ENCODE peak calls at places on chromosomes 7 and 10, in nine cellular contexts. One of them, this sample, is unnamed.

GRCh38 chr7:53756946-53757345 is 721.5 kb downstream of the POM121L12 start:
- DNase-seq in transverse colon: no peak
- DNase-seq in ovary: no peak
- DNase-seq in suprapubic skin: no peak
- DNase-seq in A549: no peak
- DNase-seq in stomach: no peak
- DNase-seq in GM12878: no peak
- DNase-seq in sigmoid colon: no peak
- DNase-seq in K562: no peak
- DNase-seq in this sample: no peak

GRCh38 chr7:123355576-123356195 is 155.9 kb upstream of the SLC13A1 start:
- DNase-seq in ovary: no peak
- DNase-seq in transverse colon: no peak
- DNase-seq in GM12878: no peak
- DNase-seq in stomach: no peak
- DNase-seq in K562: no peak
- DNase-seq in A549: peak
- DNase-seq in sigmoid colon: no peak
- DNase-seq in suprapubic skin: no peak
- DNase-seq in this sample: no peak

GRCh38 chr10:43715334-43715733 is 66.7 kb upstream of the ZNF32 start:
- DNase-seq in transverse colon: no peak
- DNase-seq in K562: no peak
- DNase-seq in ovary: no peak
- DNase-seq in GM12878: no peak
- DNase-seq in suprapubic skin: no peak
- DNase-seq in sigmoid colon: no peak
- DNase-seq in stomach: no peak
- DNase-seq in A549: no peak
- DNase-seq in this sample: no peak

GRCh38 chr7:57204411-57204811 is 72.2 kb upstream of the ZNF479 start:
- DNase-seq in transverse colon: no peak
- DNase-seq in K562: no peak
- DNase-seq in stomach: peak
- DNase-seq in sigmoid colon: no peak
- DNase-seq in suprapubic skin: no peak
- DNase-seq in A549: no peak
- DNase-seq in GM12878: no peak
- DNase-seq in ovary: no peak
- DNase-seq in this sample: no peak

GRCh38 chr10:113953505-113954272 is 90.0 kb upstream of the ADRB1 start:
- DNase-seq in ovary: no peak
- DNase-seq in stomach: no peak
- DNase-seq in transverse colon: no peak
- DNase-seq in GM12878: no peak
- DNase-seq in suprapubic skin: no peak
- DNase-seq in K562: peak
- DNase-seq in sigmoid colon: no peak
- DNase-seq in A549: no peak
- DNase-seq in this sample: no peak

GRCh38 chr10:805635-806305 is 116.3 kb upstream of the DIP2C start:
- DNase-seq in GM12878: no peak
- DNase-seq in sigmoid colon: no peak
- DNase-seq in suprapubic skin: no peak
- DNase-seq in A549: no peak
- DNase-seq in transverse colon: no peak
- DNase-seq in ovary: no peak
- DNase-seq in K562: no peak
- DNase-seq in stomach: no peak
- DNase-seq in this sample: no peak

GRCh38 chr10:9951481-9952257 is 1066.0 kb upstream of the CELF2 start:
- DNase-seq in ovary: no peak
- DNase-seq in GM12878: no peak
- DNase-seq in sigmoid colon: no peak
- DNase-seq in A549: no peak
- DNase-seq in suprapubic skin: no peak
- DNase-seq in K562: no peak
- DNase-seq in stomach: no peak
- DNase-seq in transverse colon: no peak
- DNase-seq in this sample: no peak

GRCh38 chr7:919114-919442 is 35.4 kb downstream of the ADAP1 start:
- DNase-seq in transverse colon: peak
- DNase-seq in A549: no peak
- DNase-seq in sigmoid colon: peak
- DNase-seq in K562: no peak
- DNase-seq in GM12878: no peak
- DNase-seq in ovary: no peak
- DNase-seq in suprapubic skin: peak
- DNase-seq in stomach: no peak
- DNase-seq in this sample: peak

GRCh38 chr10:109996766-109997171 is 11.0 kb upstream of the ADD3 start:
- DNase-seq in transverse colon: no peak
- DNase-seq in sigmoid colon: no peak
- DNase-seq in suprapubic skin: no peak
- DNase-seq in stomach: no peak
- DNase-seq in GM12878: no peak
- DNase-seq in K562: no peak
- DNase-seq in ovary: no peak
- DNase-seq in A549: no peak
- DNase-seq in this sample: no peak

GRCh38 chr7:66246549-66247171 is 41.5 kb downstream of the TPST1 start:
- DNase-seq in K562: no peak
- DNase-seq in GM12878: no peak
- DNase-seq in A549: no peak
- DNase-seq in suprapubic skin: no peak
- DNase-seq in sigmoid colon: no peak
- DNase-seq in stomach: no peak
- DNase-seq in ovary: no peak
- DNase-seq in transverse colon: no peak
- DNase-seq in this sample: no peak

GRCh38 chr7:20331231-20331880 is 656 bp downstream of the ITGB8 start:
- DNase-seq in suprapubic skin: peak
- DNase-seq in sigmoid colon: peak
- DNase-seq in GM12878: no peak
- DNase-seq in A549: peak
- DNase-seq in K562: no peak
- DNase-seq in transverse colon: peak
- DNase-seq in stomach: peak
- DNase-seq in ovary: peak
- DNase-seq in this sample: peak

GRCh38 chr10:74855027-74855426 is 28.6 kb downstream of the KAT6B start:
- DNase-seq in sigmoid colon: peak
- DNase-seq in ovary: no peak
- DNase-seq in transverse colon: peak
- DNase-seq in A549: no peak
- DNase-seq in suprapubic skin: no peak
- DNase-seq in stomach: peak
- DNase-seq in GM12878: no peak
- DNase-seq in K562: no peak
- DNase-seq in this sample: no peak

DNA sequence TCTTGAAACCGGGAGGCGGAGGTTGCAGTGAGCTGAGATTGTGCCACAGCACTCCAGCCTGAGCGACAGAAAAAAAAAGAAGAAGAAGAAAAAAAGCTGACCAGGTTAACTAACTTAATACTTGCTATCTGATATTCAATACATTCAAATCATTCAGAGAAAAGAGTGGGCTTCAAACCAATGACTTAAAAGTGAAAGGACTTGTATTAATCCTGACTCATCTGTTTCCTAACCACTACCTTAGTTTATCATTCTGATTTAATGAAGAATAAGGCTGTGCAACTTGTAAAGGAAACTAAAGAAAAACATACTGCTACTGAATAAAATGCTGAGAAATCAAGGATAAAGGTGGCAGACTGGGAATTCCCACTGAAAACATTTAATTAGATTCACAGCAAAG is 128.4 kb downstream of the NRBF2 start:
- DNase-seq in ovary: no peak
- DNase-seq in GM12878: no peak
- DNase-seq in suprapubic skin: no peak
- DNase-seq in A549: no peak
- DNase-seq in stomach: no peak
- DNase-seq in sigmoid colon: no peak
- DNase-seq in transverse colon: no peak
- DNase-seq in K562: no peak
- DNase-seq in this sample: no peak
- H3K4me3 ChIP-seq in ovary: no peak
- H3K4me3 ChIP-seq in GM12878: peak
- H3K4me3 ChIP-seq in suprapubic skin: no peak
- H3K4me3 ChIP-seq in A549: no peak
- H3K4me3 ChIP-seq in stomach: peak
- H3K4me3 ChIP-seq in sigmoid colon: no peak
- H3K4me3 ChIP-seq in transverse colon: no peak
- H3K4me3 ChIP-seq in K562: no peak
- H3K4me3 ChIP-seq in this sample: no peak

DNA sequence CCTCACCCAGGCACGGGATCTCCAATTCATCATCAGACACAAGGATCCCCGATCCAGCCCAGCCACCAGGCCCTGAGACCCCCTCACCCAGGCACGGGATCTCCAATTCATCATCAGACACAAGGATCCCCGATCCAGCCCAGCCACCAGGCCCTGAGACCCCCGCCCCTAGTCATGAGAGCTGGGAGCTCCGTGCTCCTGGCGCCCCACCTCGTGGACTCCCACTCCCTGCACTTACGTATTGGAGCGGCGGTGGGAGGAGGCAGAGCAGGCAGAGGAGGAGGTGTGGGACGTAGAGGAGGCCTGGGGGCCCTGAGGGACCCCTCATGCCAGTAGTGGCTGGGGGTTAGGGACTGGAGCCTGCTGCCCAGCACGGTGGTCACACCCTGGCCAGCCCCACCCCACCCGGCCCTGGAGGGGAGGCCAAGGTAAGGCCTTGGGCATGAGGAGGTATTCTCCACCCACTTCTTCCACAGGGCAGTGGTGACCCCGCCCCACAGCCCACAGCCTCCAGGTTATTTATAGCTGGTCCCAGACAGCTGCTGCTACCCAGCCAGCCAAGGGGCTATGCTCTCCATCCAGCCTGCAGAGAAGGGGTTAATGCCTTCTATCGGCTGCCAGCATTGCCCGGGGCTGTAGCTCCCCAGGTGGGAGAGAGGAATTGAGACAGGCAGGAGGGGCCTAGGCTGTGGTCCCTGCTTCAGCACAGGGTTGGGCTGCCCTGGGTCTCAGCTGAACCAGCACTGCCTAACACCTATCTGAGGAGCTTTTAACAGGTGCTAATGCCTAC is 17.6 kb upstream of the CRHR2 start:
- DNase-seq in sigmoid colon: no peak
- DNase-seq in stomach: no peak
- DNase-seq in K562: no peak
- DNase-seq in A549: no peak
- DNase-seq in ovary: no peak
- DNase-seq in transverse colon: no peak
- DNase-seq in GM12878: no peak
- DNase-seq in suprapubic skin: no peak
- DNase-seq in this sample: no peak
- TF ChIP-seq EP300 in sigmoid colon: no peak
- TF ChIP-seq EP300 in stomach: no peak
- TF ChIP-seq EP300 in K562: no peak
- TF ChIP-seq EP300 in A549: no peak
- TF ChIP-seq EP300 in ovary: no peak
- TF ChIP-seq EP300 in transverse colon: no peak
- TF ChIP-seq EP300 in GM12878: no peak
- TF ChIP-seq EP300 in suprapubic skin: no peak
- TF ChIP-seq EP300 in this sample: no peak

GRCh38 chr10:14954934-14955333 is 1.0 kb upstream of the DCLRE1C start:
- DNase-seq in A549: no peak
- DNase-seq in sigmoid colon: no peak
- DNase-seq in transverse colon: no peak
- DNase-seq in K562: no peak
- DNase-seq in suprapubic skin: no peak
- DNase-seq in ovary: no peak
- DNase-seq in stomach: no peak
- DNase-seq in GM12878: no peak
- DNase-seq in this sample: no peak
- H3K4me3 ChIP-seq in A549: peak
- H3K4me3 ChIP-seq in sigmoid colon: no peak
- H3K4me3 ChIP-seq in transverse colon: no peak
- H3K4me3 ChIP-seq in K562: peak
- H3K4me3 ChIP-seq in suprapubic skin: peak
- H3K4me3 ChIP-seq in ovary: no peak
- H3K4me3 ChIP-seq in stomach: peak
- H3K4me3 ChIP-seq in GM12878: no peak
- H3K4me3 ChIP-seq in this sample: no peak

DNA sequence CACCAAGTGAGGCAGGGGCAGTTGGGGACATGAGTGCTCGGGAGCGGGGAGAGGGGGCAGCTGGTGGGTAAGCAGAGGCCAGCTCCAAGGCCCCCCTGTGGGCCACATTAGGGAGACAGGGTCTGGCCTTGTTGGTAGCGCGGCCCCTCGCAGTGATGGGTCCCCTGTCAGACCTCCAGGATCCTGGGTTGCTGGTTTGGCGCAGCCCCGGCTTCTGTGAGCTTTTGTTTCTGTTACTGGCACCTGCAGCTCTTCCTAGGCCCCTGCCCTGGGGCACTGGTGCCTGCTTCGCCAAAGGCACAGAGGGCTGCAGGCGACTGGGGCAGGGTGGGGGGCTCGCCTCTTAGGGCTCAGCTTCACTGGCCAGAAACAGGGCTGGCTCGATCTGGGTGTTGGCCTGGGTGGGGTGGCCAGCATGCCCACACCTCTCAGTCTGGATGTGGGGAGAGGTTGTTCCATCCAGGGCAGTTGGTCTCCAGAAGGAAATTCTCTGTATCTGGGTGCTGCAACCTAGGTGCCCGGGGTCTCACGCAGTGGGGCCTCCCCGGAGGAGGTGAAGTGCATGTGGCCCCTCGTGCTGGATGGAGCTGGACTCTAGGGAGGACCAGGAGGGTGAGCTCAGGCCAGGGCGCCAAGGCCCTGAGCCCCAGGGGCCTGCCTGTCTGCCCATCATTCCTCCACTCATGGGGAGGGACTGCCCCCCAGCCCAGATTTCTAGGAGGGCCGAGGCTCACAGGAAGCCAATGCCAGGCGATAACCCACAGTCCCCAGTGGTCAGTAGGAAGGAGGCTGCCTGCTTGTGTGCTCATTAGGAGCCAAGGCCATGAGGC is 138.6 kb downstream of the LHPP start:
- DNase-seq in sigmoid colon: no peak
- DNase-seq in suprapubic skin: no peak
- DNase-seq in A549: no peak
- DNase-seq in ovary: no peak
- DNase-seq in transverse colon: no peak
- DNase-seq in K562: no peak
- DNase-seq in stomach: no peak
- DNase-seq in GM12878: no peak
- DNase-seq in this sample: no peak
- TF ChIP-seq EP300 in sigmoid colon: no peak
- TF ChIP-seq EP300 in suprapubic skin: no peak
- TF ChIP-seq EP300 in A549: no peak
- TF ChIP-seq EP300 in ovary: no peak
- TF ChIP-seq EP300 in transverse colon: no peak
- TF ChIP-seq EP300 in K562: no peak
- TF ChIP-seq EP300 in stomach: no peak
- TF ChIP-seq EP300 in GM12878: no peak
- TF ChIP-seq EP300 in this sample: no peak

GRCh38 chr10:8331896-8332729 is 277.6 kb downstream of the GATA3 start:
- DNase-seq in GM12878: no peak
- DNase-seq in K562: no peak
- DNase-seq in sigmoid colon: no peak
- DNase-seq in stomach: peak
- DNase-seq in transverse colon: peak
- DNase-seq in A549: peak
- DNase-seq in ovary: peak
- DNase-seq in suprapubic skin: peak
- DNase-seq in this sample: no peak
- H3K4me3 ChIP-seq in GM12878: peak
- H3K4me3 ChIP-seq in K562: no peak
- H3K4me3 ChIP-seq in sigmoid colon: peak
- H3K4me3 ChIP-seq in stomach: peak
- H3K4me3 ChIP-seq in transverse colon: peak
- H3K4me3 ChIP-seq in A549: peak
- H3K4me3 ChIP-seq in ovary: peak
- H3K4me3 ChIP-seq in suprapubic skin: peak
- H3K4me3 ChIP-seq in this sample: peak

This sample was measured in tibial nerve.